ENCODE peak calls at places on chromosome 5, in four cellular contexts. M, U, J and P are unnamed samples.

GRCh38 chr5:115549154-115549553 is 4.6 kb upstream of the FEM1C start:
- DNase-seq in M (no peak), J (no peak), U (no peak), P (no peak)

GRCh38 chr5:43694027-43694426 is 91.0 kb downstream of the NNT start:
- DNase-seq in U (no peak), M (no peak), J (no peak), P (no peak)

GRCh38 chr5:96901384-96901783 is 25.1 kb downstream of the ERAP2 start:
- DNase-seq in U (no peak), J (no peak), M (no peak), P (no peak)

GRCh38 chr5:74182603-74183002 is 457.9 kb downstream of the ENC1 start:
- DNase-seq in M (no peak), U (no peak), J (peak), P (no peak)

GRCh38 chr5:95644351-95645042 is 2.1 kb upstream of the RFESD start:
- DNase-seq in M (peak), U (peak), J (no peak), P (peak)

GRCh38 chr5:95280692-95281091 is 4.2 kb downstream of the MCTP1 start:
- DNase-seq in J (no peak), M (no peak), U (no peak), P (no peak)

GRCh38 chr5:1762121-1762877 is 37.3 kb downstream of the MRPL36 start:
- DNase-seq in J (no peak), M (no peak), U (no peak), P (no peak)

GRCh38 chr5:45507174-45507573 is 189.0 kb downstream of the HCN1 start:
- DNase-seq in M (no peak), J (no peak), U (no peak), P (no peak)

GRCh38 chr5:171927345-171927941 is 79.0 kb downstream of the FBXW11 start:
- DNase-seq in U (no peak), J (no peak), M (no peak), P (no peak)

GRCh38 chr5:119470851-119471451 is 18.7 kb downstream of the HSD17B4 start:
- DNase-seq in U (no peak), M (peak), J (no peak), P (no peak)

GRCh38 chr5:93017854-93018253 is 563.2 kb downstream of the NR2F1-AS1 start:
- DNase-seq in U (no peak), M (peak), J (no peak), P (no peak)

GRCh38 chr5:105922574-105922973 is 1748.2 kb downstream of the EFNA5 start:
- DNase-seq in M (no peak), J (no peak), U (no peak), P (no peak)

GRCh38 chr5:109100971-109101370 is 308.8 kb downstream of the PJA2 start:
- DNase-seq in U (no peak), J (no peak), M (no peak), P (no peak)

GRCh38 chr5:109102291-109102690 is 307.5 kb downstream of the PJA2 start:
- DNase-seq in M (peak), J (no peak), U (no peak), P (no peak)

DNA sequence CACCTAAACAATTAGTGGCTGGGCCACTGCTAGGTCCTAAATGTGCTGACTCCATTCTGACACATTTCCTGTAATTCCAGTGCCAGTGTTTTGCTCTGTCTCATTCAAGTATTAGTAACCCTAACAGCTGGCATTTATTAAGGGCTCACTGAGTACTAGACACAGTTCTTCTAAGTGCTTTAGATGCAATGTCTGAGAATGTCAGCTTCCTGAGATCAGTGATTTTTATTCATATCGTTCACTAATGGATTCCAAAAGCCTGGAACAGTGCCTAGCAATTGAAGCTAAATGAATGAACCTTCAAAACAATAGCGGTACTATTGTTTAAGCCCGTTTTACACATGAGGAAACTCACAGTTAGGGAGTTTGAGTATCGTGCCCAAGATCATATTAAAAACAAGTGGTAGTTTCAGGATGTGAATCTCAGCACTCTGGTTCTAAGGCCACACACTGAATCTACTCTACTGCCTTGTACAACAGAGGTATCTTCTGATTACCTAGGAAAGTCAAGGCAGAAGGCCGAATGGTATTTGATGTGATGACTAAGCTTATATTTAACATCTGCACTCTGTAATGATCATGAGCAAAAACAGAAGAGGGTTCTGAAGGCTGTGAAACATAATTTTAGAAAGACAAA is 304.0 kb downstream of the PJA2 start:
- DNase-seq in J (no peak), M (peak), U (no peak), P (no peak)
- H3K4me3 ChIP-seq in J (no peak), M (peak), U (no peak), P (no peak)

GRCh38 chr5:146891511-146891910 is 13.0 kb upstream of the PPP2R2B start:
- DNase-seq in M (no peak), U (no peak), J (no peak), P (no peak)

GRCh38 chr5:146890733-146891440 is 12.3 kb upstream of the PPP2R2B start:
- DNase-seq in U (no peak), M (no peak), J (no peak), P (no peak)

GRCh38 chr5:146893991-146894390 is 15.4 kb upstream of the PPP2R2B start:
- DNase-seq in J (no peak), M (no peak), U (no peak), P (no peak)

GRCh38 chr5:146897061-146897460 is 18.5 kb upstream of the PPP2R2B start:
- DNase-seq in U (no peak), M (no peak), J (no peak), P (no peak)

DNA sequence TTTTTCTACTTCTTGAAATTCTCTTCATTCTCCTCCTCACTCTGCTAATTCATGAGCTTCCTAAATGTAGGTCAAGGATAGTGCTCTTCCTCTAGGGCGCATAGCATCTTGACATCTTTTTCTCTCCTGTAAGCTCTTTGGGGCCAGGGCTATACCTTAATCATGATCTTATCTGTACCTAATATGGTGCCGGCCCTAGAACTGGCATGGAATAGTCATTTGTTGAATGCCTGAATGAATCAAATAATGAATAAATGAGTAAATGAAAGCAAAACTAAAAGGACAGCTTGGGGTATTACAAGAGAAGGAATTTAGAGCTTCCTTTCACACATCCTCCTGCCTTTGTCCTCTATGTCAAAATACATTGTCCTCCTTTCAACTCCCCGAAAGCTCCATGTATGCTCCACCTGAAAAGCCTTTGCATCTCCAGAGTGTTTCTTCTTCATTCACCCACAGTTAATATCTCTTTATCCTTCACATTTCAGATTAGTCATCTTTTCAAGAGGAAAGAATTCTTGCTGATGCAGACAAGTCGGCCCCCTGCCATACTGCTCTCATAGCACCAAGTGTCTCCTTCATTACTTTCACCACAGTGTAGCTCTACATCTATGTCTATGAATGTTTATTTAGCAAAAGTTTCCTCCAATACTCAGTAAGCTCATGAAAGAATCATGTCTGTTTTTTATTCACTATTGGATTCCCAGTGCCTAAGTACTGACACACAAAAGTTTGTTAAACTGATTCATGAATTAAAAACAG is 16.4 kb upstream of the PPP2R2B start:
- DNase-seq in U (no peak), J (no peak), M (no peak), P (no peak)
- H3K4me3 ChIP-seq in U (no peak), J (no peak), M (no peak), P (no peak)

DNA sequence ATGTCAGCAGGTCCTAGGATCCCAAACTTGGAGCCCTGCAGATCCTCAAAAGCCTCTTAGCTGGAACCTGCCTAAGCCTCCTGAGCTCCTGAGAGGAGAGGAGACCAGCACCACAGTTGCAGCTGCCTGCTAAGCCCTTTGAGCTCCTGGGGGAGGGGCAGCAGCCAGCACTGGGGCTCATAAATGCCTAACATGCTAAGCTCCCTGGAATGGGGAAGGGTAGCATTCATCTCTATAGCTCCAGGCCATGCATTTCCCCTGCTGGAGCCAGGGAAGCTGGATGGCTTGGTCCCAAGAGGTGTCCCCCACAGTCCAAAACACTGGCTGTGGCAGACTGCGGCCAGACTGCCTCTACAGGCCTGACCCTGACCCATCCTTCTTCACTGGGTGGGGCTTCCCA is 182.7 kb downstream of the KCNN2 start:
- DNase-seq in M (no peak), J (no peak), U (no peak), P (no peak)
- H3K4me3 ChIP-seq in M (no peak), J (no peak), U (no peak), P (no peak)

DNA sequence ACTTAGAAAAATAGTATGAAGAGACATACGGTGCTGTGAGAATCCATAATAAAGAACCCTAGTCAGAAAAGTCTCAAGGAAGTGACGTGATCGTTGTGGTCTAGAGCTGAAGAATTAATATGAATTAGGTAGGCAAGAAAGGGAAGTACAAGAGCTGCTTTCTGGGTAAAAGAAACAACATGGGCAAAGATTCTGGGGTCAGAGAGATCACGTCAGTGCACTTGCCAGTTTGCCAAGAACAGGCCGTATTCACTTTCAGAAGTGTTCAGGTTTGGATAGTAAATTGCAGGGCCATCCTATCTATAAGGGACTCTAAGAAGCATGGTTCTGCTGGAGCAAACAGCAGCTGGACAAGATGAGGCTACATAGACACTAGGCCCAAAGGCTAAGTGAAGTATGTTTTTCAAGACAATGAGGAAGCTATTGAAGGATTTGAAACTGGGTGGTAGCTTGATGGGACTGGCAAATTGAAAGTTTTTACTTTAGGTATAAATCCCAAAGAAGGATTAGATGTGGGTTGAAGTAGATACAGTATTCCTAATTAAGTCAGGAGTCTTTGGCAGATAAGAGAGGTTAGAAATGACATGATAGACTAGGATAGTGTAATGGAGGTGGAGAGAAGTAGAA is 4.8 kb upstream of the CHD1 start:
- DNase-seq in M (no peak), J (no peak), U (no peak), P (no peak)
- H3K4me3 ChIP-seq in M (no peak), J (no peak), U (no peak), P (no peak)